ENCODE peak calls at places on chromosomes 3 and 15, in four cellular contexts. Z is H1, R is HepG2, F is GM12878. J is an unnamed sample.

GRCh38 chr3:141875374-141875892 is 1.0 kb upstream of the ATP1B3 start:
- DNase-seq in Z (peak; percentile 51), R (peak; percentile 67), F (peak; percentile 31), J (peak; percentile 65)

GRCh38 chr3:113245775-113246174 is 34.4 kb downstream of the BOC start:
- DNase-seq in Z (no peak), R (no peak), F (no peak), J (no peak)

GRCh38 chr3:15606434-15606891 is 4.9 kb downstream of the BTD start:
- DNase-seq in Z (no peak), R (peak; percentile 92), F (no peak), J (no peak)

GRCh38 chr3:114411811-114412803 is 118.3 kb downstream of the TIGIT start:
- DNase-seq in Z (no peak), R (peak; percentile 47), F (no peak), J (no peak)

GRCh38 chr15:66862878-66863335 is 160.9 kb downstream of the SMAD6 start:
- DNase-seq in Z (peak; percentile 77), R (peak; percentile 60), F (peak; percentile 33), J (peak; percentile 77)

GRCh38 chr15:44495562-44495961 is 41.4 kb upstream of the EIF3J start:
- DNase-seq in Z (no peak), R (no peak), F (no peak), J (no peak)

GRCh38 chr3:66453525-66454463 is 47.0 kb downstream of the LRIG1 start:
- DNase-seq in Z (no peak), R (no peak), F (no peak), J (no peak)

GRCh38 chr15:29472901-29473423 is 203.3 kb upstream of the NSMCE3 start:
- DNase-seq in Z (no peak), R (no peak), F (no peak), J (no peak)

GRCh38 chr15:58398053-58398452 is 33.7 kb upstream of the LIPC start:
- DNase-seq in Z (no peak), R (no peak), F (no peak), J (no peak)

GRCh38 chr3:109887293-109887692 is 549.9 kb upstream of the DPPA4 start:
- DNase-seq in Z (no peak), R (no peak), F (no peak), J (no peak)

GRCh38 chr3:45817788-45818523 is 21.6 kb upstream of the SLC6A20 start:
- DNase-seq in Z (no peak), R (no peak), F (no peak), J (no peak)

GRCh38 chr3:15333099-15333956 is 942 bp upstream of the SH3BP5 start:
- DNase-seq in Z (no peak), R (no peak), F (no peak), J (no peak)

GRCh38 chr3:119323401-119324107 is 29.4 kb downstream of the ARHGAP31 start:
- DNase-seq in Z (no peak), R (no peak), F (no peak), J (no peak)

GRCh38 chr3:25385807-25386512 is 42.1 kb upstream of the RARB start:
- DNase-seq in Z (no peak), R (no peak), F (no peak), J (no peak)

GRCh38 chr3:177522051-177522450 is 324.8 kb upstream of the TBL1XR1 start:
- DNase-seq in Z (no peak), R (peak; percentile 13), F (no peak), J (no peak)

GRCh38 chr3:177523991-177524438 is 326.7 kb upstream of the TBL1XR1 start:
- DNase-seq in Z (no peak), R (peak; percentile 88), F (no peak), J (no peak)

GRCh38 chr3:177521305-177521704 is 324.0 kb upstream of the TBL1XR1 start:
- DNase-seq in Z (peak; percentile 33), R (no peak), F (no peak), J (no peak)

GRCh38 chr3:177524742-177525141 is 327.5 kb upstream of the TBL1XR1 start:
- DNase-seq in Z (no peak), R (no peak), F (no peak), J (no peak)

DNA sequence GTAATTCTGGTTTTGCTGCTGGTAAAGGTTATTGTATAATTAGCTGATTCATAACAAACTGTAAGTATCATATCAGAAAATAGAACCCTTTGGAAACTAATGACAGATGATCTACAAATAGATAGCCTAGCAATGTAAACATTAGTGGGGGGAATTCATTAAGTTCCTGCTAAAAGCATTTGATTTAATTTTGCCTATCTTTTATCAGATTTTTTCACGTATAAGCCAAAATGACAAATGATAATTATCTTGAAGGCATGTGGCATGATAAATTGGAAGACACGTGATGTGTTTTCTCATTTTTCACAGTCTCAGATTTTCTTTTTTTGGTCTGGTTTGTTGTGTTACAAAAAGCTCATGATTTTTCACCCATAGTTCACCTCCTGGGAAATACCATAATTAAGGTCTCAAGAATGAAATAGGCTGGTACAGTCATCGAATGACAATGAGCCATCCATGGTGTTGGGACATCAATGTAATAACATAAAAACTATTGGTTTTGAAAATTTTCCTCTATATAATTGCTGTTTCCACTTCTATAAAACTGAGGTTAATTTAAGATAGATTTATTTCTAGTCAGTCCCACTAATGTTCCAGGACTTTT is 325.9 kb upstream of the TBL1XR1 start:
- DNase-seq in Z (no peak), R (no peak), F (no peak), J (no peak)
- TF ChIP-seq YY1 in Z (no peak), R (no peak), F (no peak), J (no peak)

DNA sequence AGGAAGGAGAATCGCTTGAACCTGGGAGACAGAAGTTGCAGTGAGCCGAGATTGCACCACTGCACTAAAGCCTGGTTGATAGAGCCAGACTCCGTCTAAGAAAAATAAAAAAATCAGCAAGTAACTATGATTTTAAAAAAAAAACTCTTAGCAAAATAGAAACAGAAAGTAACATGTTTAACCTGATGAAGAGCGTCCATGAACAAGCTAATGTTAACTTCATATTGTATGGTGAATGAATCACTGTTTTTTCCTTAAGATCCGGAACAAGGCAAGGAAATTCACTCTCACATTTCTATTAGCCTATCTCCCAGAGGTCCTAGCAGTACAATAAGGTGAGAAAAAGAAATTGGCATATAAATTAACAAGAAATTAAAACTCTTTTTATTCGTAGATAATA is 69.0 kb downstream of the RFX7 start:
- DNase-seq in Z (no peak), R (no peak), F (no peak), J (no peak)
- TF ChIP-seq SUZ12 in Z (no peak), R (no peak), F (no peak), J (no peak)

GRCh38 chr15:74251187-74251811 is 15.2 kb downstream of the CCDC33 start:
- DNase-seq in Z (no peak), R (no peak), F (no peak), J (no peak)

GRCh38 chr15:74257623-74258022 is 21.5 kb downstream of the CCDC33 start:
- DNase-seq in Z (no peak), R (no peak), F (no peak), J (no peak)

GRCh38 chr15:74257105-74257504 is 21.0 kb downstream of the CCDC33 start:
- DNase-seq in Z (no peak), R (no peak), F (no peak), J (no peak)

GRCh38 chr15:74253276-74253921 is 17.3 kb downstream of the CCDC33 start:
- DNase-seq in Z (no peak), R (no peak), F (no peak), J (peak; percentile 50)

DNA sequence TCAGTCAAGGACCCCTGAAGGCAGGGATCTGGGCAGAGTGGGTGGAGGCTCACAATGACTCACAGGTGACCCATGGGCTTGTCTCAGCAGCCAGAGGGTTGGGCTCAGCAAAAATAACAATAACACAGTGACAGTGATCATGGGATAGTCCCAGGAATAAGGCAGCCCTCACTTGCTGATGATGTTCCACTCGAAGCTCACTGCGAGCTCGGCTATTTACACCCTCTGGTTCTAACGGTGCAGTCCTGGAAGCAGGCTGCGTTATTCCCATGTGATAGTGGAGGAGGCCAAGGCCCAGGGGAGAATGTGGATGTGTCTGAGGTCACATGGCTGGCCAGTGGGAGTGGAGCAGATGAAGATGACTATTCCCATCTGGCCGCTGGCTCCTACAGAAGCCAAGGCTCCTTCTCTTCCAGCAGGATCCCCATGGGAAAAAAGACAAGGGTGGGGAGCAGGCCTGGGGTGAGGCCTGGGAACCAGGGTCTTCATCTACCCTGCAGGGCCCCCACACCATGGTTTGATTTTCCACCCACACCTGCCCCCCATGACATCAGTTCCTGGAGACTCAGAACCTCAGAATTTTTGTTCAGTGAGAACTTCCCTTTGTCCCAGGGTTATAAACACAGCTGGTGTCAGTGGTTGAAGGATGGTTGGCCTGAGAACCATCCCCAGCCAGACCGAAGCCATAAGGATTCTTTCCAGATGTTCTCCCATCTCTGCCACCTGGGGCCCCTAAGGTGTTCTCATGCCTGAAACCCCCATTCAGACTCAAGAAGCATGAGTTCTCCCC is 16.4 kb downstream of the CCDC33 start:
- DNase-seq in Z (no peak), R (no peak), F (no peak), J (no peak)
- TF ChIP-seq YY1 in Z (no peak), R (no peak), F (no peak), J (no peak)

GRCh38 chr3:149881879-149882278 is 68.9 kb downstream of the RNF13 start:
- DNase-seq in Z (no peak), R (no peak), F (no peak), J (no peak)
- TF ChIP-seq SUZ12 in Z (no peak), R (no peak), F (no peak), J (no peak)